ENCODE peak calls at places on chromosomes 1 and 21, in nine cellular contexts. One of them, this sample, is unnamed. For H3K4me1, the result is how much of the 10 kb centered on the place peaks cover.

GRCh38 chr1:13699936-13700520 is at the start of gene PRDM2:
- DNase-seq in right cardiac atrium: peak
- DNase-seq in CD8-positive, alpha-beta memory T cell: peak
- DNase-seq in H1: peak
- DNase-seq in DND-41: peak
- DNase-seq in testis: peak
- DNase-seq in spleen: peak
- DNase-seq in Karpas-422: peak
- DNase-seq in CD8-positive, alpha-beta T cell: peak
- DNase-seq in this sample: peak

GRCh38 chr1:176745945-176746344 is 283.0 kb downstream of the PAPPA2 start:
- DNase-seq in right cardiac atrium: no peak
- DNase-seq in spleen: no peak
- DNase-seq in Karpas-422: no peak
- DNase-seq in testis: no peak
- DNase-seq in DND-41: no peak
- DNase-seq in CD8-positive, alpha-beta T cell: no peak
- DNase-seq in H1: no peak
- DNase-seq in CD8-positive, alpha-beta memory T cell: no peak
- DNase-seq in this sample: no peak

GRCh38 chr1:210231846-210232523 is 611 bp upstream of the SERTAD4 start:
- DNase-seq in Karpas-422: no peak
- DNase-seq in H1: no peak
- DNase-seq in DND-41: no peak
- DNase-seq in right cardiac atrium: peak
- DNase-seq in testis: no peak
- DNase-seq in CD8-positive, alpha-beta memory T cell: no peak
- DNase-seq in spleen: no peak
- DNase-seq in CD8-positive, alpha-beta T cell: no peak
- DNase-seq in this sample: peak

GRCh38 chr1:76465030-76465429 is 390.5 kb downstream of the ST6GALNAC3 start:
- DNase-seq in DND-41: no peak
- DNase-seq in spleen: no peak
- DNase-seq in H1: no peak
- DNase-seq in Karpas-422: no peak
- DNase-seq in right cardiac atrium: no peak
- DNase-seq in CD8-positive, alpha-beta T cell: no peak
- DNase-seq in CD8-positive, alpha-beta memory T cell: no peak
- DNase-seq in testis: no peak
- DNase-seq in this sample: no peak

GRCh38 chr1:198656500-198656932 is 17.7 kb downstream of the PTPRC start:
- DNase-seq in spleen: peak
- DNase-seq in testis: peak
- DNase-seq in CD8-positive, alpha-beta T cell: peak
- DNase-seq in H1: no peak
- DNase-seq in DND-41: peak
- DNase-seq in CD8-positive, alpha-beta memory T cell: peak
- DNase-seq in right cardiac atrium: peak
- DNase-seq in Karpas-422: peak
- DNase-seq in this sample: peak

GRCh38 chr1:121471517-121471916 is 286.7 kb downstream of the SRGAP2C start:
- DNase-seq in spleen: no peak
- DNase-seq in testis: no peak
- DNase-seq in CD8-positive, alpha-beta memory T cell: no peak
- DNase-seq in CD8-positive, alpha-beta T cell: no peak
- DNase-seq in H1: no peak
- DNase-seq in DND-41: no peak
- DNase-seq in right cardiac atrium: no peak
- DNase-seq in Karpas-422: no peak
- DNase-seq in this sample: no peak

GRCh38 chr1:85352055-85352454 is 75.6 kb upstream of the BCL10 start:
- DNase-seq in testis: no peak
- DNase-seq in H1: no peak
- DNase-seq in CD8-positive, alpha-beta T cell: no peak
- DNase-seq in spleen: no peak
- DNase-seq in CD8-positive, alpha-beta memory T cell: no peak
- DNase-seq in right cardiac atrium: no peak
- DNase-seq in Karpas-422: no peak
- DNase-seq in DND-41: no peak
- DNase-seq in this sample: no peak

GRCh38 chr21:45736042-45736704 is 92.6 kb downstream of the PCBP3 start:
- DNase-seq in Karpas-422: no peak
- DNase-seq in CD8-positive, alpha-beta memory T cell: no peak
- DNase-seq in H1: no peak
- DNase-seq in DND-41: no peak
- DNase-seq in CD8-positive, alpha-beta T cell: no peak
- DNase-seq in spleen: no peak
- DNase-seq in right cardiac atrium: no peak
- DNase-seq in testis: no peak
- DNase-seq in this sample: no peak

GRCh38 chr1:183237046-183237445 is 51.0 kb downstream of the LAMC2 start:
- DNase-seq in H1: no peak
- DNase-seq in CD8-positive, alpha-beta memory T cell: no peak
- DNase-seq in right cardiac atrium: no peak
- DNase-seq in testis: no peak
- DNase-seq in spleen: no peak
- DNase-seq in DND-41: no peak
- DNase-seq in Karpas-422: no peak
- DNase-seq in CD8-positive, alpha-beta T cell: no peak
- DNase-seq in this sample: no peak

GRCh38 chr21:37535672-37536071 is 169.1 kb downstream of the DYRK1A start:
- DNase-seq in H1: no peak
- DNase-seq in Karpas-422: no peak
- DNase-seq in testis: no peak
- DNase-seq in spleen: no peak
- DNase-seq in right cardiac atrium: no peak
- DNase-seq in CD8-positive, alpha-beta T cell: no peak
- DNase-seq in CD8-positive, alpha-beta memory T cell: no peak
- DNase-seq in DND-41: no peak
- DNase-seq in this sample: no peak

GRCh38 chr1:203364013-203364730 is 13.2 kb upstream of the FMOD start:
- DNase-seq in CD8-positive, alpha-beta memory T cell: no peak
- DNase-seq in H1: no peak
- DNase-seq in Karpas-422: no peak
- DNase-seq in right cardiac atrium: peak
- DNase-seq in DND-41: no peak
- DNase-seq in spleen: no peak
- DNase-seq in CD8-positive, alpha-beta T cell: no peak
- DNase-seq in testis: peak
- DNase-seq in this sample: peak

GRCh38 chr21:42845296-42845965 is 33.9 kb downstream of the WDR4 start:
- DNase-seq in right cardiac atrium: peak
- DNase-seq in H1: no peak
- DNase-seq in Karpas-422: no peak
- DNase-seq in spleen: peak
- DNase-seq in CD8-positive, alpha-beta T cell: no peak
- DNase-seq in DND-41: no peak
- DNase-seq in CD8-positive, alpha-beta memory T cell: no peak
- DNase-seq in testis: no peak
- DNase-seq in this sample: no peak

GRCh38 chr1:187716160-187716559 is 887.4 kb downstream of the PLA2G4A start:
- DNase-seq in spleen: no peak
- DNase-seq in H1: no peak
- DNase-seq in testis: no peak
- DNase-seq in CD8-positive, alpha-beta T cell: no peak
- DNase-seq in DND-41: no peak
- DNase-seq in right cardiac atrium: no peak
- DNase-seq in CD8-positive, alpha-beta memory T cell: no peak
- DNase-seq in Karpas-422: no peak
- DNase-seq in this sample: no peak

GRCh38 chr1:44785501-44786137 is 2.4 kb downstream of the BEST4 start:
- DNase-seq in right cardiac atrium: peak
- DNase-seq in CD8-positive, alpha-beta T cell: no peak
- DNase-seq in testis: no peak
- DNase-seq in H1: no peak
- DNase-seq in Karpas-422: no peak
- DNase-seq in DND-41: no peak
- DNase-seq in spleen: peak
- DNase-seq in CD8-positive, alpha-beta memory T cell: no peak
- DNase-seq in this sample: no peak
- H3K4me3 ChIP-seq in right cardiac atrium: peak
- H3K4me3 ChIP-seq in CD8-positive, alpha-beta T cell: peak
- H3K4me3 ChIP-seq in testis: peak
- H3K4me3 ChIP-seq in H1: peak
- H3K4me3 ChIP-seq in Karpas-422: peak
- H3K4me3 ChIP-seq in DND-41: no peak
- H3K4me3 ChIP-seq in spleen: peak
- H3K4me3 ChIP-seq in CD8-positive, alpha-beta memory T cell: peak
- H3K4me3 ChIP-seq in this sample: no peak

GRCh38 chr1:27887215-27888035 is 15.1 kb downstream of the THEMIS2 start:
- DNase-seq in H1: no peak
- DNase-seq in DND-41: peak
- DNase-seq in CD8-positive, alpha-beta memory T cell: peak
- DNase-seq in Karpas-422: no peak
- DNase-seq in spleen: peak
- DNase-seq in right cardiac atrium: no peak
- DNase-seq in CD8-positive, alpha-beta T cell: peak
- DNase-seq in testis: no peak
- DNase-seq in this sample: peak
- H3K27ac ChIP-seq in H1: no peak
- H3K27ac ChIP-seq in DND-41: no peak
- H3K27ac ChIP-seq in CD8-positive, alpha-beta memory T cell: no peak
- H3K27ac ChIP-seq in Karpas-422: no peak
- H3K27ac ChIP-seq in spleen: peak
- H3K27ac ChIP-seq in right cardiac atrium: peak
- H3K27ac ChIP-seq in CD8-positive, alpha-beta T cell: peak
- H3K27ac ChIP-seq in testis: peak
- H3K27ac ChIP-seq in this sample: peak

DNA sequence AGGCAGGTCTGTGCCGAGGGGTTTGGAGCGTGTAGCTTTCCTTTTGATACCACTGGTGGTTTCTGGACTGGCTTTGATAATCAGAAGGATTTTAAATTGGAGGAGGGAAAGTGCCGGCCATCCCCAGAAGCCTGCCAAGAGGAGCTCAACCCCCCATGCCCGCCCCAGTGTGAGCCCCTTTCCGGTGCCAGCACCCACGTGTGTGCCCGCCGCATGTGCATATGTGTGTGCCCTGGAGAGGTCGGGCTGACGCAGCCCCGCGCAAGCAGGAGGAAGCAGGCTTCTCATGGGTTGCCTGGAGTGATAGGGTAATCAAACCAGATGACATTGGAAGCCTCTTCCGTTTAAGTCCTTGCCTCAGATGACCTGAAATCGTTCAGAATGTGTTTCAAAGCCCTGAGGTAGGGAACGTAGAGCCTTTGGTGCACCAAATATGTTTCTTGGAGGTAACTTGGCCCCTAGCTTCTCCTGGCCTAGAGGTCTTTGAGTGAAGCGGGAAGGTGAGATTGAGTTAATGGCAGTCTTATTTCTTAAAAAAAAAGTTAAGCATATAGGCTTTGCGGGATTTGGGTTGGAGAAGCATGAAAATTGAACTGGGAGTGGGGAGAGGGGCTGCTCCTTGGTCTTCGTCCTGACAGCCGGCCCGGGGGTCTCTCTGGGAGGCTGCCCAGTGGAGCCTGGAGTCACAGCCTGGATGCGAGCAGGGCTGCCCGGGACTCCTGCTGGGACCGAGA is 34.1 kb upstream of the ARHGEF16 start:
- DNase-seq in testis: no peak
- DNase-seq in CD8-positive, alpha-beta T cell: no peak
- DNase-seq in right cardiac atrium: peak
- DNase-seq in Karpas-422: no peak
- DNase-seq in DND-41: no peak
- DNase-seq in CD8-positive, alpha-beta memory T cell: no peak
- DNase-seq in spleen: no peak
- DNase-seq in H1: no peak
- DNase-seq in this sample: no peak
- H3K4me1 ChIP-seq in testis: under half
- H3K4me1 ChIP-seq in CD8-positive, alpha-beta T cell: under half
- H3K4me1 ChIP-seq in right cardiac atrium: under half
- H3K4me1 ChIP-seq in Karpas-422: under half
- H3K4me1 ChIP-seq in DND-41: under half
- H3K4me1 ChIP-seq in CD8-positive, alpha-beta memory T cell: under half
- H3K4me1 ChIP-seq in spleen: under half
- H3K4me1 ChIP-seq in H1: under half
- H3K4me1 ChIP-seq in this sample: under half

GRCh38 chr1:201774983-201775344 is 54.0 kb upstream of the IPO9 start:
- DNase-seq in DND-41: no peak
- DNase-seq in CD8-positive, alpha-beta T cell: no peak
- DNase-seq in right cardiac atrium: no peak
- DNase-seq in Karpas-422: no peak
- DNase-seq in spleen: no peak
- DNase-seq in CD8-positive, alpha-beta memory T cell: no peak
- DNase-seq in H1: no peak
- DNase-seq in testis: no peak
- DNase-seq in this sample: no peak
- H3K4me3 ChIP-seq in DND-41: no peak
- H3K4me3 ChIP-seq in CD8-positive, alpha-beta T cell: no peak
- H3K4me3 ChIP-seq in right cardiac atrium: no peak
- H3K4me3 ChIP-seq in Karpas-422: no peak
- H3K4me3 ChIP-seq in spleen: no peak
- H3K4me3 ChIP-seq in CD8-positive, alpha-beta memory T cell: no peak
- H3K4me3 ChIP-seq in H1: no peak
- H3K4me3 ChIP-seq in testis: no peak
- H3K4me3 ChIP-seq in this sample: no peak

GRCh38 chr1:7296968-7297367 is 474.1 kb upstream of the VAMP3 start:
- DNase-seq in CD8-positive, alpha-beta T cell: no peak
- DNase-seq in Karpas-422: no peak
- DNase-seq in DND-41: no peak
- DNase-seq in spleen: no peak
- DNase-seq in H1: peak
- DNase-seq in testis: no peak
- DNase-seq in CD8-positive, alpha-beta memory T cell: no peak
- DNase-seq in right cardiac atrium: no peak
- DNase-seq in this sample: no peak
- H3K27ac ChIP-seq in CD8-positive, alpha-beta T cell: no peak
- H3K27ac ChIP-seq in Karpas-422: no peak
- H3K27ac ChIP-seq in DND-41: no peak
- H3K27ac ChIP-seq in spleen: no peak
- H3K27ac ChIP-seq in H1: peak
- H3K27ac ChIP-seq in testis: no peak
- H3K27ac ChIP-seq in CD8-positive, alpha-beta memory T cell: no peak
- H3K27ac ChIP-seq in right cardiac atrium: no peak
- H3K27ac ChIP-seq in this sample: no peak